ENCODE peak calls at places on chromosomes 4 and X, in four cellular contexts. X is NT2/D1; Q is CD8-positive, alpha-beta T cell; E is left lung. O is an unnamed sample. For H3K36me3 and H3K4me1, the result is how much of the 10 kb centered on the place peaks cover.

GRCh38 chr4:137755033-137755471 is 222.8 kb upstream of the PCDH18 start:
- DNase-seq in X (no peak), Q (no peak), E (no peak), O (no peak)

GRCh38 chrX:49879656-49880277 is 483 bp downstream of the USP27X start:
- DNase-seq in X (no peak), Q (peak), E (no peak), O (no peak)

GRCh38 chr4:93092765-93093164 is 735.8 kb upstream of the ATOH1 start:
- DNase-seq in X (no peak), Q (no peak), E (no peak), O (no peak)

GRCh38 chr4:15682790-15683495 is 1.3 kb downstream of the FAM200B start:
- DNase-seq in X (no peak), Q (no peak), E (no peak), O (no peak)

GRCh38 chr4:158847535-158847934 is 78.7 kb downstream of the FNIP2 start:
- DNase-seq in X (no peak), Q (no peak), E (no peak), O (no peak)

GRCh38 chr4:94354474-94354896 is 11.8 kb upstream of the HPGDS start:
- DNase-seq in X (no peak), Q (no peak), E (no peak), O (no peak)

GRCh38 chr4:89000844-89001360 is 56.1 kb downstream of the FAM13A start:
- DNase-seq in X (no peak), Q (no peak), E (no peak), O (no peak)

GRCh38 chrX:24099394-24099793 is 44.6 kb downstream of the EIF2S3 start:
- DNase-seq in X (no peak), Q (no peak), E (no peak), O (no peak)

GRCh38 chr4:40750461-40751258 is 905 bp downstream of the NSUN7 start:
- DNase-seq in X (peak), Q (no peak), E (no peak), O (peak)

GRCh38 chrX:45479196-45479834 is 278.6 kb upstream of the DIPK2B start:
- DNase-seq in X (no peak), Q (no peak), E (no peak), O (no peak)

GRCh38 chrX:151697537-151697936 is 2.3 kb downstream of the PRRG3 start:
- DNase-seq in X (no peak), Q (no peak), E (no peak), O (no peak)

GRCh38 chr4:140645196-140645595 is 76.4 kb upstream of the UCP1 start:
- DNase-seq in X (no peak), Q (no peak), E (no peak), O (no peak)

GRCh38 chr4:140644470-140645185 is 75.9 kb upstream of the UCP1 start:
- DNase-seq in X (no peak), Q (no peak), E (no peak), O (no peak)

GRCh38 chr4:140645614-140646412 is 77.1 kb upstream of the UCP1 start:
- DNase-seq in X (no peak), Q (no peak), E (no peak), O (no peak)

GRCh38 chr4:140652601-140653000 is 83.8 kb upstream of the UCP1 start:
- DNase-seq in X (no peak), Q (no peak), E (no peak), O (no peak)

DNA sequence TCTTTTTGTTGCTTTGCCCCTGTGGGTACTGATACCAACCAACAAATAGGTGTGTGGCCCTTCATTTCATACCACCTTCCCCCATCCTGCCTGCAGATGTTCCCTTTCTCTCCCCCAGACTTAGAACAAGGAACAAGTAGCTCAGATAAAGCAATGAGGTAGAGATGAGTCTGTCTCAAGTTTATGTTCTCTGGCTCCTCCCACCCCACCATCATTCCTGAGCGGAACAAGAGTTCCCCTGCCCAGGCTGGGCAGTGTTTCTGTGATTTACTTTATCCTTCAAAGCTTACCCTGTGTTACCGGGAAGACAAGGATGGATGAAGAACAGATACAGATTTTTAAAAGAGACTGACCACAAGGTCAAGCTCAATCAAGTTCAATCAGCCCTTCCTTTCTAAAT is 80.0 kb upstream of the UCP1 start:
- DNase-seq in X (no peak), Q (no peak), E (no peak), O (no peak)
- H3K36me3 ChIP-seq in X (under half), Q (under half), E (under half), O (under half)

DNA sequence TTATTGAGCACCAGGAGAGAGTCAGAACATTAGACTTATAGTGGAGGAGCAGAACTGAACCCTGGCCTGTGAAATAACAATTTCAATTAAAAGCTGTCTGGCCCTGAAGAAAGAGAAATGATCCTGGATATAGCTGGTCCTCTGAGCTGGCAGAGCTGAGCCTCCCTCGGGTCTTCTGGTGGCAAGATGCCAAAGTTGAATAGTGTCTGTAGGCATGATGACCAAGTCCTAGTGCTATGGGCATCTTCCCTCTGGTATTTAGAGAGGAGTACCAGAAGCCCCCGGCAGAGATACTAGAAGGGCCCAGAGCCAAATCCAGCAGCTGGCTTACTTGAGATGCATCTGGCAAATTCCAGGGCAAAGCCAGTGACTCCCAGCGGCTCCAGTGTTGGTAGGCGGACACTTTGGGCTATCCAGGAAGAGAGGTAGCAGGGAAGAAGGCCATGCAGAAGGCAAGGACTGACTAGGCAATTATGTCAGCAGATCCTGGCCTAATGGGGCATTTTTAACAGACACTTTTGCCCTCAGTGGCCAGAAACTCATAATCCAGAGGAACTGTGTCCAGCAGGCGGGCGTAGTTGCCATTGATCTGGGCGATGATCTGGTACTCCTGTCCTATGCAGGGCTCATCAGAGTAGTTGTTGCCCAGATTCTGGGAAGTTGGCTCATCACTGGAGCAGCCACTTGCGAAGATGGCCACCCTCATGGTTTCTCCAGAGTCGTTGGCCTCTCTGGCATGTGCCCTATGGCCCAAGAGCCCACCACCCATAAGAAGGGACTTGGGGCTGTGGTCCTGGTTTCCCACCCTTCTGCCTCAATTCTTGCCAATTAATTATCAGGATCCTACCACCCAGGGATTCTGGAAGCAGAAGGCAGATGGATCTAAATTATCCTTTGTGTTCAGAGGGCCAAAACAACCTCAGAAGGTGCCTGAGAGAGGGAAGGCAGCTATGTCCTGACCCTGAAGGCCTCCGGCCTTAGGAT is 17.8 kb downstream of the VSIG4 start:
- DNase-seq in X (no peak), Q (no peak), E (no peak), O (no peak)
- H3K4me1 ChIP-seq in X (under half), Q (under half), E (under half), O (under half)

GRCh38 chr4:57051100-57051499 is 59.1 kb downstream of the IGFBP7 start:
- DNase-seq in X (no peak), Q (no peak), E (no peak), O (no peak)
- H3K36me3 ChIP-seq in X (under half), Q (under half), E (under half), O (under half)

GRCh38 chrX:19752043-19752442 is 135.4 kb downstream of the SH3KBP1 start:
- DNase-seq in X (no peak), Q (no peak), E (no peak), O (no peak)

GRCh38 chrX:19751068-19751467 is 136.3 kb downstream of the SH3KBP1 start:
- DNase-seq in X (no peak), Q (no peak), E (no peak), O (peak)

GRCh38 chrX:19747672-19748610 is 139.5 kb downstream of the SH3KBP1 start:
- DNase-seq in X (no peak), Q (peak), E (no peak), O (no peak)

GRCh38 chrX:19748898-19749680 is 138.3 kb downstream of the SH3KBP1 start:
- DNase-seq in X (no peak), Q (no peak), E (no peak), O (no peak)

GRCh38 chrX:19750028-19750786 is 137.2 kb downstream of the SH3KBP1 start:
- DNase-seq in X (no peak), Q (no peak), E (no peak), O (no peak)
- H3K4me1 ChIP-seq in X (under half), Q (half or more), E (under half), O (under half)

GRCh38 chrX:9708086-9708485 is 57.6 kb downstream of the GPR143 start:
- DNase-seq in X (no peak), Q (no peak), E (no peak), O (no peak)
- H3K36me3 ChIP-seq in X (half or more), Q (under half), E (under half), O (under half)

DNA sequence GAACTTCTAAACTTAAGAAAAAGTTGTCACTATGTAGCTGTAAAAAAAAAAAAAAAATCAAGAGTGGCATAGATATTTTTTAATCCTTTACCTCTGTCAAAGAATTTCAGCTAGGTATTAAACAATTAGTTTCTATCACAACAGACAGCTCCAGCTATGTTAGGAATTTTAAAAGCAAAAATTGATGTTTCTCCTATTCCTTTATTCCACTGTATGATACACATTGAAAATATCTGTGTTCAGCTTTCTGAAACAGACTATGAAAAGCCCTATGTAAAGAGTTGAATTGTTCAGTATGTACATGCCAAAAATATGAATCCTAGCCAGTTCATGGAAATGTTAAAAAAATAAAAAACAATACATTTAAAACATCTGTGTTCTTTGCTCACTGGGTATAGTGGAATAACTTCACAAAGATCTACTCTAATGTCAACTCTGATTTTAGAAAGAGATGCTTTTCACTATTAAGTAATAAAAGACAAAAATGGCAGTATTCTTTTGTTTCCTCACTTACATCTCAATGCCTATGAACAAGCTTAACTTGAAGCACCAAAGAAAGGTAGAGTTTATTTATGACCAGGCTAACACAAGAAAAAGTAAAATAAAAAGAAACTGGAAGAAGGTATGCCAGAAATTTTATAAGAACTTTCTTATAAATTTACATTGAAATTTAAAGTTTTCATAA is 32.1 kb downstream of the FBXW7 start:
- DNase-seq in X (no peak), Q (no peak), E (no peak), O (no peak)
- H3K4me1 ChIP-seq in X (under half), Q (under half), E (under half), O (under half)

GRCh38 chr4:77715414-77716290 is 103.5 kb downstream of the CNOT6L start:
- DNase-seq in X (no peak), Q (no peak), E (no peak), O (no peak)

GRCh38 chr4:77721073-77721472 is 98.1 kb downstream of the CNOT6L start:
- DNase-seq in X (no peak), Q (no peak), E (no peak), O (no peak)
- H3K36me3 ChIP-seq in X (under half), Q (under half), E (under half), O (under half)

GRCh38 chr4:3305610-3306371 is 13.0 kb downstream of the RGS12 start:
- DNase-seq in X (no peak), Q (no peak), E (no peak), O (no peak)

GRCh38 chr4:3306465-3306864 is 13.6 kb downstream of the RGS12 start:
- DNase-seq in X (no peak), Q (no peak), E (peak), O (no peak)

GRCh38 chr4:3303840-3304715 is 11.3 kb downstream of the RGS12 start:
- DNase-seq in X (no peak), Q (no peak), E (no peak), O (no peak)

GRCh38 chr4:3303445-3303824 is 10.6 kb downstream of the RGS12 start:
- DNase-seq in X (no peak), Q (no peak), E (no peak), O (no peak)

DNA sequence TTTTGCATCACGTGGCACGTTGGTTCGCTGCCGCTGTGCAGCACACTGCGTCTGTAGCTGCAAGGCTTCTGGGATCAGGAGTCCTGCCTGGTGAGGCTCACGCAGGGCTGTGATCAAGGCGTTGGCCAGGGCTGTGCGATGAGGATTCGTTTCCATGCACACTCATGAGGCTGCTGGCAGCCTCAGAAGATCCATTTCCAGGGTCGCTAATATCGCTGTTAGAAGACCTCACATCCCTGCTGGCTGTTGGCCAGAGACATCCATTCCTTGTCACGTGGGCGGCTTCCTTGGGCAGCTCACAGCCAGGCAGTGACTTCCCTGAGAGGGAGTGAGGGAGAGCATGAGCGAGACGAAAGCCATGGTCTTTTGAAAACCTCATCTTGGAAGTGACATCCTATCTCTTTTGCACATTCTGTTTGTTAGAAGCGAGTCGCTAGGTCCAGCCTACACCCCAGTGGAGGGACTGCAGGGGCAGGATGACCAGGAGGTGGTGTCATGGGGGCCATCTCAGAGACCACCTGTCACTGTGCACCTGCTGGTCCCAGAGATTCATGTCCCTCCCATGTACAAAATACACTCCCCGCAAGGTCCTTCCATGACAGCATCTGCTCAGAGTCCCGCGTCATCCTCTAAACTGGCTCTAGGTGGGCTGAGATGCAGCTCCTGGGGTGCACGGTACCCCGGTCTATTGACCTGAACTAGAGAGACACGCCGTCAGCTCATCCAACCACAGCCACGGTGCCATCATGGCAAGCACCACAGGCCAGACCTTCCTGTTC is 12.2 kb downstream of the RGS12 start:
- DNase-seq in X (no peak), Q (no peak), E (no peak), O (no peak)
- H3K4me1 ChIP-seq in X (under half), Q (half or more), E (under half), O (under half)

DNA sequence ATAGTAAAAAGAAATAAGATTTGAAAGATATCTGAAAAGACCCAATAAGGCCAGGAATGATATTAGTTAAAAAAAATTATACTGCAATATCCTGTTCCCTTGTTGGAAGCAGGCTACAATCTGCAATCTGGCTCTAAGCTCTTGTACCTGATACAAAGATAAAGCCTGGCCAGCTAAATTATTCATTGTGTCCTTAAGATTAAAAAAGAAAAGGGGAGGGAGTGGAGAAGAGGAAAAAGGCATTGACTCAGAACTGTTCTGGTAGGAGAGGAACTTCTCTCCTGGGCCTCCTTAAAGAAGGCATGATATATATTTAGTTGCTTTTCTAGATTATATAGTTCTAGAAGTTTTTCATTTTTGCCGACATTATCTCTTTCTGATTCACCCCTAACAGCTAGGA is 46.7 kb downstream of the IRF2 start:
- DNase-seq in X (no peak), Q (no peak), E (no peak), O (no peak)
- H3K36me3 ChIP-seq in X (under half), Q (under half), E (under half), O (under half)